ENCODE peak calls at places on chromosomes 11 and 22, in seven cellular contexts. One of them, this sample, is unnamed.

GRCh38 chr22:17678817-17679385 is 40.3 kb downstream of the BCL2L13 start:
- DNase-seq in BE2C: no peak
- DNase-seq in cardiac fibroblast: no peak
- DNase-seq in uterus: no peak
- DNase-seq in fibroblast of mammary gland: no peak
- DNase-seq in AG10803: peak
- DNase-seq in fibroblast of villous mesenchyme: no peak
- DNase-seq in this sample: peak

GRCh38 chr11:65639623-65640482 is 2.0 kb downstream of the SIPA1 start:
- DNase-seq in BE2C: no peak
- DNase-seq in cardiac fibroblast: peak
- DNase-seq in uterus: no peak
- DNase-seq in fibroblast of mammary gland: no peak
- DNase-seq in AG10803: no peak
- DNase-seq in fibroblast of villous mesenchyme: no peak
- DNase-seq in this sample: no peak

GRCh38 chr11:105111145-105111944 is 28.2 kb downstream of the CARD18 start:
- DNase-seq in BE2C: no peak
- DNase-seq in cardiac fibroblast: no peak
- DNase-seq in uterus: no peak
- DNase-seq in fibroblast of mammary gland: no peak
- DNase-seq in AG10803: no peak
- DNase-seq in fibroblast of villous mesenchyme: no peak
- DNase-seq in this sample: no peak

GRCh38 chr22:43476341-43476740 is 64.5 kb downstream of the MPPED1 start:
- DNase-seq in BE2C: no peak
- DNase-seq in cardiac fibroblast: no peak
- DNase-seq in uterus: no peak
- DNase-seq in fibroblast of mammary gland: no peak
- DNase-seq in AG10803: no peak
- DNase-seq in fibroblast of villous mesenchyme: no peak
- DNase-seq in this sample: no peak

GRCh38 chr22:29606320-29606719 is 2.9 kb downstream of the NF2 start:
- DNase-seq in BE2C: no peak
- DNase-seq in cardiac fibroblast: no peak
- DNase-seq in uterus: no peak
- DNase-seq in fibroblast of mammary gland: no peak
- DNase-seq in AG10803: no peak
- DNase-seq in fibroblast of villous mesenchyme: no peak
- DNase-seq in this sample: no peak

GRCh38 chr11:63766501-63767270 is 1.9 kb downstream of the ZFTA start:
- DNase-seq in BE2C: no peak
- DNase-seq in cardiac fibroblast: no peak
- DNase-seq in uterus: peak
- DNase-seq in fibroblast of mammary gland: no peak
- DNase-seq in AG10803: no peak
- DNase-seq in fibroblast of villous mesenchyme: no peak
- DNase-seq in this sample: no peak

GRCh38 chr11:70521475-70522260 is 123.3 kb downstream of the CTTN start:
- DNase-seq in BE2C: peak
- DNase-seq in cardiac fibroblast: no peak
- DNase-seq in uterus: no peak
- DNase-seq in fibroblast of mammary gland: no peak
- DNase-seq in AG10803: no peak
- DNase-seq in fibroblast of villous mesenchyme: no peak
- DNase-seq in this sample: peak

GRCh38 chr11:41413843-41414242 is 45.6 kb downstream of the LRRC4C start:
- DNase-seq in BE2C: no peak
- DNase-seq in cardiac fibroblast: no peak
- DNase-seq in uterus: no peak
- DNase-seq in fibroblast of mammary gland: no peak
- DNase-seq in AG10803: no peak
- DNase-seq in fibroblast of villous mesenchyme: no peak
- DNase-seq in this sample: no peak

GRCh38 chr22:44622685-44623084 is 79.3 kb upstream of the PRR5 start:
- DNase-seq in BE2C: peak
- DNase-seq in cardiac fibroblast: no peak
- DNase-seq in uterus: no peak
- DNase-seq in fibroblast of mammary gland: no peak
- DNase-seq in AG10803: no peak
- DNase-seq in fibroblast of villous mesenchyme: no peak
- DNase-seq in this sample: no peak

GRCh38 chr22:31001124-31001770 is 32.2 kb downstream of the TUG1 start:
- DNase-seq in BE2C: no peak
- DNase-seq in cardiac fibroblast: no peak
- DNase-seq in uterus: no peak
- DNase-seq in fibroblast of mammary gland: no peak
- DNase-seq in AG10803: no peak
- DNase-seq in fibroblast of villous mesenchyme: no peak
- DNase-seq in this sample: no peak

GRCh38 chr11:124586247-124586860 is 16.6 kb downstream of the OR8A1 start:
- DNase-seq in BE2C: peak
- DNase-seq in cardiac fibroblast: peak
- DNase-seq in uterus: peak
- DNase-seq in fibroblast of mammary gland: peak
- DNase-seq in AG10803: peak
- DNase-seq in fibroblast of villous mesenchyme: peak
- DNase-seq in this sample: peak

GRCh38 chr11:103202048-103202651 is 92.9 kb downstream of the DYNC2H1 start:
- DNase-seq in BE2C: no peak
- DNase-seq in cardiac fibroblast: peak
- DNase-seq in uterus: no peak
- DNase-seq in fibroblast of mammary gland: peak
- DNase-seq in AG10803: peak
- DNase-seq in fibroblast of villous mesenchyme: peak
- DNase-seq in this sample: no peak

GRCh38 chr11:33722579-33723234 is 13.5 kb downstream of the CD59 start:
- DNase-seq in BE2C: no peak
- DNase-seq in cardiac fibroblast: peak
- DNase-seq in uterus: no peak
- DNase-seq in fibroblast of mammary gland: peak
- DNase-seq in AG10803: peak
- DNase-seq in fibroblast of villous mesenchyme: peak
- DNase-seq in this sample: no peak

GRCh38 chr22:33894036-33894435 is 26.2 kb downstream of the LARGE1 start:
- DNase-seq in BE2C: no peak
- DNase-seq in cardiac fibroblast: no peak
- DNase-seq in uterus: no peak
- DNase-seq in fibroblast of mammary gland: no peak
- DNase-seq in AG10803: no peak
- DNase-seq in fibroblast of villous mesenchyme: no peak
- DNase-seq in this sample: no peak

GRCh38 chr11:69568809-69569097 is 72.2 kb upstream of the CCND1 start:
- DNase-seq in BE2C: no peak
- DNase-seq in cardiac fibroblast: no peak
- DNase-seq in uterus: no peak
- DNase-seq in fibroblast of mammary gland: no peak
- DNase-seq in AG10803: no peak
- DNase-seq in fibroblast of villous mesenchyme: no peak
- DNase-seq in this sample: no peak

GRCh38 chr11:76234704-76235232 is 28.5 kb upstream of the WNT11 start:
- DNase-seq in BE2C: no peak
- DNase-seq in cardiac fibroblast: no peak
- DNase-seq in uterus: peak
- DNase-seq in fibroblast of mammary gland: peak
- DNase-seq in AG10803: no peak
- DNase-seq in fibroblast of villous mesenchyme: no peak
- DNase-seq in this sample: no peak

GRCh38 chr22:30307026-30307574 is 17.8 kb upstream of the CASTOR1 start:
- DNase-seq in BE2C: no peak
- DNase-seq in cardiac fibroblast: no peak
- DNase-seq in uterus: no peak
- DNase-seq in fibroblast of mammary gland: no peak
- DNase-seq in AG10803: no peak
- DNase-seq in fibroblast of villous mesenchyme: no peak
- DNase-seq in this sample: no peak

GRCh38 chr11:6705905-6706535 is 22.9 kb upstream of the MRPL17 start:
- DNase-seq in BE2C: peak
- DNase-seq in cardiac fibroblast: peak
- DNase-seq in uterus: peak
- DNase-seq in fibroblast of mammary gland: peak
- DNase-seq in AG10803: peak
- DNase-seq in fibroblast of villous mesenchyme: peak
- DNase-seq in this sample: no peak

GRCh38 chr11:49302360-49302759 is 94.0 kb upstream of the FOLH1 start:
- DNase-seq in BE2C: no peak
- DNase-seq in cardiac fibroblast: no peak
- DNase-seq in uterus: no peak
- DNase-seq in fibroblast of mammary gland: no peak
- DNase-seq in AG10803: no peak
- DNase-seq in fibroblast of villous mesenchyme: no peak
- DNase-seq in this sample: no peak

GRCh38 chr22:45446216-45446615 is 32.7 kb downstream of the RIBC2 start:
- DNase-seq in BE2C: no peak
- DNase-seq in cardiac fibroblast: no peak
- DNase-seq in uterus: no peak
- DNase-seq in fibroblast of mammary gland: peak
- DNase-seq in AG10803: peak
- DNase-seq in fibroblast of villous mesenchyme: no peak
- DNase-seq in this sample: no peak

GRCh38 chr11:123062892-123063395 is 1.0 kb upstream of the HSPA8 start:
- DNase-seq in BE2C: no peak
- DNase-seq in cardiac fibroblast: no peak
- DNase-seq in uterus: no peak
- DNase-seq in fibroblast of mammary gland: peak
- DNase-seq in AG10803: peak
- DNase-seq in fibroblast of villous mesenchyme: peak
- DNase-seq in this sample: no peak

GRCh38 chr11:129247129-129247528 is 55.0 kb upstream of the ARHGAP32 start:
- DNase-seq in BE2C: no peak
- DNase-seq in cardiac fibroblast: no peak
- DNase-seq in uterus: no peak
- DNase-seq in fibroblast of mammary gland: peak
- DNase-seq in AG10803: peak
- DNase-seq in fibroblast of villous mesenchyme: peak
- DNase-seq in this sample: peak

GRCh38 chr11:111627591-111627990 is 25.3 kb downstream of the SIK2 start:
- DNase-seq in BE2C: no peak
- DNase-seq in cardiac fibroblast: no peak
- DNase-seq in uterus: no peak
- DNase-seq in fibroblast of mammary gland: peak
- DNase-seq in AG10803: peak
- DNase-seq in fibroblast of villous mesenchyme: peak
- DNase-seq in this sample: no peak

GRCh38 chr11:78030429-78031325 is 7.6 kb upstream of the KCTD14 start:
- DNase-seq in BE2C: peak
- DNase-seq in cardiac fibroblast: peak
- DNase-seq in uterus: no peak
- DNase-seq in fibroblast of mammary gland: no peak
- DNase-seq in AG10803: peak
- DNase-seq in fibroblast of villous mesenchyme: no peak
- DNase-seq in this sample: peak

GRCh38 chr11:126061707-126062678 is 673 bp downstream of the CDON start:
- DNase-seq in BE2C: peak
- DNase-seq in cardiac fibroblast: peak
- DNase-seq in uterus: peak
- DNase-seq in fibroblast of mammary gland: peak
- DNase-seq in AG10803: peak
- DNase-seq in fibroblast of villous mesenchyme: peak
- DNase-seq in this sample: no peak

GRCh38 chr11:59197990-59198389 is 14.7 kb downstream of the MPEG1 start:
- DNase-seq in BE2C: peak
- DNase-seq in cardiac fibroblast: peak
- DNase-seq in uterus: peak
- DNase-seq in fibroblast of mammary gland: no peak
- DNase-seq in AG10803: peak
- DNase-seq in fibroblast of villous mesenchyme: peak
- DNase-seq in this sample: peak

GRCh38 chr11:45644981-45645889 is 20.2 kb downstream of the CHST1 start:
- DNase-seq in BE2C: no peak
- DNase-seq in cardiac fibroblast: no peak
- DNase-seq in uterus: no peak
- DNase-seq in fibroblast of mammary gland: no peak
- DNase-seq in AG10803: no peak
- DNase-seq in fibroblast of villous mesenchyme: no peak
- DNase-seq in this sample: no peak

GRCh38 chr22:39151329-39151975 is 1.0 kb downstream of the CBX7 start:
- DNase-seq in BE2C: no peak
- DNase-seq in cardiac fibroblast: no peak
- DNase-seq in uterus: no peak
- DNase-seq in fibroblast of mammary gland: no peak
- DNase-seq in AG10803: no peak
- DNase-seq in fibroblast of villous mesenchyme: no peak
- DNase-seq in this sample: no peak
- H3K4me3 ChIP-seq in BE2C: no peak
- H3K4me3 ChIP-seq in cardiac fibroblast: no peak
- H3K4me3 ChIP-seq in uterus: peak
- H3K4me3 ChIP-seq in fibroblast of mammary gland: peak
- H3K4me3 ChIP-seq in AG10803: peak
- H3K4me3 ChIP-seq in fibroblast of villous mesenchyme: peak
- H3K4me3 ChIP-seq in this sample: peak

GRCh38 chr22:49087716-49088660 is 739.7 kb downstream of the BRD1 start:
- DNase-seq in BE2C: no peak
- DNase-seq in cardiac fibroblast: no peak
- DNase-seq in uterus: no peak
- DNase-seq in fibroblast of mammary gland: no peak
- DNase-seq in AG10803: no peak
- DNase-seq in fibroblast of villous mesenchyme: no peak
- DNase-seq in this sample: no peak
- TF ChIP-seq CTCF in BE2C: no peak
- TF ChIP-seq CTCF in cardiac fibroblast: no peak
- TF ChIP-seq CTCF in uterus: no peak
- TF ChIP-seq CTCF in fibroblast of mammary gland: no peak
- TF ChIP-seq CTCF in AG10803: no peak
- TF ChIP-seq CTCF in fibroblast of villous mesenchyme: no peak
- TF ChIP-seq CTCF in this sample: no peak

GRCh38 chr11:12170501-12170900 is 60.1 kb downstream of the MICAL2 start:
- DNase-seq in BE2C: no peak
- DNase-seq in cardiac fibroblast: no peak
- DNase-seq in uterus: no peak
- DNase-seq in fibroblast of mammary gland: no peak
- DNase-seq in AG10803: no peak
- DNase-seq in fibroblast of villous mesenchyme: no peak
- DNase-seq in this sample: no peak
- H3K4me3 ChIP-seq in BE2C: no peak
- H3K4me3 ChIP-seq in cardiac fibroblast: no peak
- H3K4me3 ChIP-seq in uterus: no peak
- H3K4me3 ChIP-seq in fibroblast of mammary gland: no peak
- H3K4me3 ChIP-seq in AG10803: no peak
- H3K4me3 ChIP-seq in fibroblast of villous mesenchyme: no peak
- H3K4me3 ChIP-seq in this sample: no peak

DNA sequence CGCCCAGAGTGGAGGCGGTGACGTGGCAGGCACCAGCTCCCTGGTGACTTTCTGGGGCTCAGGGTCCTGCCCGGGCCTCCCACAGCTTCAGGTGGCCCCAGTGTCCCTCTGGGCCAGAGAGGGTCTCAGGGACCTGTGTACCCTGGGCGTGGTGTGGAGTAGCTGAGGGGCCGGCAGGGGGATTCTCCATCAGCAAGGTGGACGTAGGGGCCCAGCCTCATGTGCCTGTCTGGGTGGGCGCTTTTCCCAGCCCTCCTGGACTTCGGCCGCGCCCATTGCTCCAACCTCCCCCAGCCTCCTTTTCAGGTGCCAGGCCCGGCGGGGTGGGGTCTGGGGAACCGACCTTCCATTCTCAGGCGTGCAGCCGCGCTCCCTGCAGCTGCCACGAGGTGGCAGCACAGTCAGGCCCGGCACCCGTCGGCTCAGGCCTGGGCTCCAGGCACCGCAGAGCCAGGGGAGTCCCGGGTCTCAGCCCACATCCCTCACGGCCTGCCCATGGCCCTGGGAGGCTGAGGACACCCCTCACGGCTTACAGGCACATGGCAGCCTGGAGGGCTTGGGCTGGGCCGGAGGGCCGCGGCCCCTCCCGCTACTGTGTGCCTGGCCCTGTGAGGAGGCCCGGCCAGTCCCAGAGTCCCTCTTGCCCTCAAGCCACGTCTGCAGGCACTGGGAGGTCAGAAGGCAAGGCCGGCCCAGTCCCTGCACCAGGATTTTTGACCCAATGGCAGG is 19.9 kb upstream of the MUC5B start:
- DNase-seq in BE2C: peak
- DNase-seq in cardiac fibroblast: peak
- DNase-seq in uterus: peak
- DNase-seq in fibroblast of mammary gland: peak
- DNase-seq in AG10803: peak
- DNase-seq in fibroblast of villous mesenchyme: peak
- DNase-seq in this sample: no peak
- TF ChIP-seq CTCF in BE2C: peak
- TF ChIP-seq CTCF in cardiac fibroblast: peak
- TF ChIP-seq CTCF in uterus: peak
- TF ChIP-seq CTCF in fibroblast of mammary gland: peak
- TF ChIP-seq CTCF in AG10803: peak
- TF ChIP-seq CTCF in fibroblast of villous mesenchyme: peak
- TF ChIP-seq CTCF in this sample: peak